ENCODE peak calls at places on chromosomes 16 and 17, in four cellular contexts. One of them, this sample, is unnamed.

GRCh38 chr17:4142107-4142900 is 526 bp downstream of the ZZEF1 start:
- DNase-seq in CD8-positive, alpha-beta memory T cell: no peak
- DNase-seq in IMR-90: peak; percentile 17
- DNase-seq in psoas muscle: peak; percentile 42
- DNase-seq in this sample: no peak

GRCh38 chr16:13427943-13428342 is 492.0 kb upstream of the ERCC4 start:
- DNase-seq in CD8-positive, alpha-beta memory T cell: no peak
- DNase-seq in IMR-90: no peak
- DNase-seq in psoas muscle: no peak
- DNase-seq in this sample: no peak

GRCh38 chr17:34728771-34729310 is 149.5 kb downstream of the TMEM132E start:
- DNase-seq in CD8-positive, alpha-beta memory T cell: no peak
- DNase-seq in IMR-90: no peak
- DNase-seq in psoas muscle: no peak
- DNase-seq in this sample: no peak

GRCh38 chr16:47143329-47143676 is 442 bp downstream of the NETO2 start:
- DNase-seq in CD8-positive, alpha-beta memory T cell: peak; percentile 30
- DNase-seq in IMR-90: peak; percentile 63
- DNase-seq in psoas muscle: peak; percentile 47
- DNase-seq in this sample: peak; percentile 74

GRCh38 chr16:12089492-12090161 is 113.1 kb downstream of the SNX29 start:
- DNase-seq in CD8-positive, alpha-beta memory T cell: peak; percentile 47
- DNase-seq in IMR-90: peak; percentile 81
- DNase-seq in psoas muscle: peak; percentile 34
- DNase-seq in this sample: peak; percentile 51

GRCh38 chr16:76265434-76266045 is 11.7 kb upstream of the CNTNAP4 start:
- DNase-seq in CD8-positive, alpha-beta memory T cell: no peak
- DNase-seq in IMR-90: peak; percentile 1
- DNase-seq in psoas muscle: no peak
- DNase-seq in this sample: peak; percentile 8

GRCh38 chr16:58127033-58127556 is 2.1 kb downstream of the CFAP20 start:
- DNase-seq in CD8-positive, alpha-beta memory T cell: peak; percentile 76
- DNase-seq in IMR-90: peak; percentile 43
- DNase-seq in psoas muscle: no peak
- DNase-seq in this sample: no peak

GRCh38 chr16:84928679-84929420 is 82.5 kb downstream of the ZDHHC7 start:
- DNase-seq in CD8-positive, alpha-beta memory T cell: no peak
- DNase-seq in IMR-90: peak; percentile 39
- DNase-seq in psoas muscle: peak; percentile 87
- DNase-seq in this sample: no peak

GRCh38 chr16:5977329-5977728 is 879.7 kb upstream of the EEF2KMT start:
- DNase-seq in CD8-positive, alpha-beta memory T cell: no peak
- DNase-seq in IMR-90: no peak
- DNase-seq in psoas muscle: no peak
- DNase-seq in this sample: no peak

GRCh38 chr16:86343111-86343642 is 167.2 kb upstream of the FOXF1 start:
- DNase-seq in CD8-positive, alpha-beta memory T cell: no peak
- DNase-seq in IMR-90: peak; percentile 89
- DNase-seq in psoas muscle: peak; percentile 38
- DNase-seq in this sample: no peak

GRCh38 chr16:1706386-1707192 is 594 bp downstream of the MAPK8IP3 start:
- DNase-seq in CD8-positive, alpha-beta memory T cell: peak; percentile 54
- DNase-seq in IMR-90: peak; percentile 36
- DNase-seq in psoas muscle: no peak
- DNase-seq in this sample: peak; percentile 54

GRCh38 chr16:56048425-56049100 is 142.7 kb upstream of the GNAO1 start:
- DNase-seq in CD8-positive, alpha-beta memory T cell: no peak
- DNase-seq in IMR-90: no peak
- DNase-seq in psoas muscle: no peak
- DNase-seq in this sample: peak; percentile 25

GRCh38 chr17:44467108-44467507 is 36.1 kb downstream of the GPATCH8 start:
- DNase-seq in CD8-positive, alpha-beta memory T cell: no peak
- DNase-seq in IMR-90: no peak
- DNase-seq in psoas muscle: no peak
- DNase-seq in this sample: no peak

GRCh38 chr16:66266436-66267286 is 99.8 kb upstream of the CDH5 start:
- DNase-seq in CD8-positive, alpha-beta memory T cell: no peak
- DNase-seq in IMR-90: peak; percentile 90
- DNase-seq in psoas muscle: peak; percentile 80
- DNase-seq in this sample: no peak

GRCh38 chr16:88685156-88686061 is 898 bp downstream of the SNAI3 start:
- DNase-seq in CD8-positive, alpha-beta memory T cell: peak; percentile 60
- DNase-seq in IMR-90: peak; percentile 67
- DNase-seq in psoas muscle: no peak
- DNase-seq in this sample: no peak

GRCh38 chr17:28724500-28725165 is 1.4 kb downstream of the TLCD1 start:
- DNase-seq in CD8-positive, alpha-beta memory T cell: no peak
- DNase-seq in IMR-90: no peak
- DNase-seq in psoas muscle: no peak
- DNase-seq in this sample: no peak

GRCh38 chr17:13230350-13230900 is 212.6 kb upstream of the ELAC2 start:
- DNase-seq in CD8-positive, alpha-beta memory T cell: no peak
- DNase-seq in IMR-90: no peak
- DNase-seq in psoas muscle: no peak
- DNase-seq in this sample: no peak

GRCh38 chr16:49345829-49346228 is 27.8 kb upstream of the C16orf78 start:
- DNase-seq in CD8-positive, alpha-beta memory T cell: no peak
- DNase-seq in IMR-90: no peak
- DNase-seq in psoas muscle: no peak
- DNase-seq in this sample: no peak

GRCh38 chr17:49995055-49995738 is at the start of gene DLX3:
- DNase-seq in CD8-positive, alpha-beta memory T cell: no peak
- DNase-seq in IMR-90: peak; percentile 62
- DNase-seq in psoas muscle: peak; percentile 56
- DNase-seq in this sample: no peak
- H3K27me3 ChIP-seq in CD8-positive, alpha-beta memory T cell: peaks cover 67% of the 10 kb centered on the region
- H3K27me3 ChIP-seq in IMR-90: peaks cover 77% of the 10 kb centered on the region
- H3K27me3 ChIP-seq in psoas muscle: peaks cover 92% of the 10 kb centered on the region
- H3K27me3 ChIP-seq in this sample: peaks cover 68% of the 10 kb centered on the region

GRCh38 chr16:87586201-87586782 is 16.0 kb upstream of the JPH3 start:
- DNase-seq in CD8-positive, alpha-beta memory T cell: no peak
- DNase-seq in IMR-90: peak; percentile 10
- DNase-seq in psoas muscle: no peak
- DNase-seq in this sample: no peak

GRCh38 chr16:87585452-87586200 is 16.7 kb upstream of the JPH3 start:
- DNase-seq in CD8-positive, alpha-beta memory T cell: no peak
- DNase-seq in IMR-90: no peak
- DNase-seq in psoas muscle: no peak
- DNase-seq in this sample: no peak

GRCh38 chr16:87584975-87585374 is 17.3 kb upstream of the JPH3 start:
- DNase-seq in CD8-positive, alpha-beta memory T cell: no peak
- DNase-seq in IMR-90: no peak
- DNase-seq in psoas muscle: no peak
- DNase-seq in this sample: no peak

GRCh38 chr16:87584271-87584670 is 18.0 kb upstream of the JPH3 start:
- DNase-seq in CD8-positive, alpha-beta memory T cell: no peak
- DNase-seq in IMR-90: peak; percentile 80
- DNase-seq in psoas muscle: no peak
- DNase-seq in this sample: no peak

DNA sequence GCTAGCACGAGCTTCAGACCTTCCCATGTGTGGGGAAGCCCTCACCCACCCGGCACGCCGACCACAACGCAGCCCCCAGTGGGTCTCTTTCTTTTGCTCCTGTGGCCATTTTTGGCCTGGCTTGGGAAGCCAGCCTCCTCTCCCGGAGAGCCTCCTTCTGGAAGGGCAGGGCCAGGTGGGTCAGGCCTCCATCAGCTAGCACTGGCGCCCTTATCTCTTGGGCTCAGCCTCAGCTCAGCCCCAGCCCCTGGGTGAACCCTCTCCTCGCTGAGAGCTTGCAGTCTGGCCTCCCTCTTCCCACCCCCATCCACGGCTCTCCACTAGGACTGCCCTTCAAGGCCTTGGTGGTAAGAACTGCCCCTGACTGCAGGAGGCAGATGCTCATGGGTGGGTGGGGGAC is 14.7 kb upstream of the JPH3 start:
- DNase-seq in CD8-positive, alpha-beta memory T cell: no peak
- DNase-seq in IMR-90: no peak
- DNase-seq in psoas muscle: no peak
- DNase-seq in this sample: no peak
- H3K27me3 ChIP-seq in CD8-positive, alpha-beta memory T cell: peaks cover 2% of the 10 kb centered on the region
- H3K27me3 ChIP-seq in IMR-90: peaks cover 36% of the 10 kb centered on the region
- H3K27me3 ChIP-seq in psoas muscle: peaks cover 40% of the 10 kb centered on the region
- H3K27me3 ChIP-seq in this sample: no peaks in the 10 kb centered on the region

GRCh38 chr16:25223964-25224363 is 7.2 kb downstream of the AQP8 start:
- DNase-seq in CD8-positive, alpha-beta memory T cell: no peak
- DNase-seq in IMR-90: no peak
- DNase-seq in psoas muscle: no peak
- DNase-seq in this sample: no peak
- H3K27me3 ChIP-seq in CD8-positive, alpha-beta memory T cell: no peaks in the 10 kb centered on the region
- H3K27me3 ChIP-seq in IMR-90: peaks cover 3% of the 10 kb centered on the region
- H3K27me3 ChIP-seq in psoas muscle: no peaks in the 10 kb centered on the region
- H3K27me3 ChIP-seq in this sample: no peaks in the 10 kb centered on the region

GRCh38 chr16:70805380-70805779 is 4.4 kb upstream of the VAC14 start:
- DNase-seq in CD8-positive, alpha-beta memory T cell: no peak
- DNase-seq in IMR-90: peak; percentile 11
- DNase-seq in psoas muscle: no peak
- DNase-seq in this sample: no peak
- H3K27me3 ChIP-seq in CD8-positive, alpha-beta memory T cell: peaks cover 7% of the 10 kb centered on the region
- H3K27me3 ChIP-seq in IMR-90: no peaks in the 10 kb centered on the region
- H3K27me3 ChIP-seq in psoas muscle: peaks cover 23% of the 10 kb centered on the region
- H3K27me3 ChIP-seq in this sample: no peaks in the 10 kb centered on the region

GRCh38 chr17:80474231-80474932 is 2.0 kb downstream of the NPTX1 start:
- DNase-seq in CD8-positive, alpha-beta memory T cell: peak; percentile 6
- DNase-seq in IMR-90: peak; percentile 53
- DNase-seq in psoas muscle: no peak
- DNase-seq in this sample: peak; percentile 57
- H3K27me3 ChIP-seq in CD8-positive, alpha-beta memory T cell: peaks cover 39% of the 10 kb centered on the region
- H3K27me3 ChIP-seq in IMR-90: peaks cover 39% of the 10 kb centered on the region
- H3K27me3 ChIP-seq in psoas muscle: peaks cover 68% of the 10 kb centered on the region
- H3K27me3 ChIP-seq in this sample: peaks cover 80% of the 10 kb centered on the region

GRCh38 chr17:55887531-55887930 is 136.7 kb downstream of the PCTP start:
- DNase-seq in CD8-positive, alpha-beta memory T cell: no peak
- DNase-seq in IMR-90: no peak
- DNase-seq in psoas muscle: no peak
- DNase-seq in this sample: no peak

GRCh38 chr17:55883112-55883511 is 132.3 kb downstream of the PCTP start:
- DNase-seq in CD8-positive, alpha-beta memory T cell: no peak
- DNase-seq in IMR-90: no peak
- DNase-seq in psoas muscle: no peak
- DNase-seq in this sample: no peak
- H3K27me3 ChIP-seq in CD8-positive, alpha-beta memory T cell: no peaks in the 10 kb centered on the region
- H3K27me3 ChIP-seq in IMR-90: no peaks in the 10 kb centered on the region
- H3K27me3 ChIP-seq in psoas muscle: no peaks in the 10 kb centered on the region
- H3K27me3 ChIP-seq in this sample: no peaks in the 10 kb centered on the region

GRCh38 chr16:3189869-3190268 is 1.9 kb downstream of the OR1F1 start:
- DNase-seq in CD8-positive, alpha-beta memory T cell: no peak
- DNase-seq in IMR-90: no peak
- DNase-seq in psoas muscle: no peak
- DNase-seq in this sample: no peak
- H3K27me3 ChIP-seq in CD8-positive, alpha-beta memory T cell: peaks cover 70% of the 10 kb centered on the region
- H3K27me3 ChIP-seq in IMR-90: peaks cover 5% of the 10 kb centered on the region
- H3K27me3 ChIP-seq in psoas muscle: peaks cover 100% of the 10 kb centered on the region
- H3K27me3 ChIP-seq in this sample: peaks cover 35% of the 10 kb centered on the region

GRCh38 chr16:50462793-50463507 is 85.2 kb upstream of the NKD1 start:
- DNase-seq in CD8-positive, alpha-beta memory T cell: no peak
- DNase-seq in IMR-90: no peak
- DNase-seq in psoas muscle: no peak
- DNase-seq in this sample: no peak

GRCh38 chr16:50463581-50464324 is 84.4 kb upstream of the NKD1 start:
- DNase-seq in CD8-positive, alpha-beta memory T cell: no peak
- DNase-seq in IMR-90: no peak
- DNase-seq in psoas muscle: no peak
- DNase-seq in this sample: no peak

GRCh38 chr16:50466170-50466569 is 82.0 kb upstream of the NKD1 start:
- DNase-seq in CD8-positive, alpha-beta memory T cell: no peak
- DNase-seq in IMR-90: no peak
- DNase-seq in psoas muscle: no peak
- DNase-seq in this sample: no peak

GRCh38 chr16:50467559-50467942 is 80.6 kb upstream of the NKD1 start:
- DNase-seq in CD8-positive, alpha-beta memory T cell: no peak
- DNase-seq in IMR-90: no peak
- DNase-seq in psoas muscle: no peak
- DNase-seq in this sample: no peak

GRCh38 chr16:50464325-50465290 is 83.6 kb upstream of the NKD1 start:
- DNase-seq in CD8-positive, alpha-beta memory T cell: no peak
- DNase-seq in IMR-90: no peak
- DNase-seq in psoas muscle: no peak
- DNase-seq in this sample: no peak
- H3K27me3 ChIP-seq in CD8-positive, alpha-beta memory T cell: peaks cover 3% of the 10 kb centered on the region
- H3K27me3 ChIP-seq in IMR-90: peaks cover 40% of the 10 kb centered on the region
- H3K27me3 ChIP-seq in psoas muscle: peaks cover 40% of the 10 kb centered on the region
- H3K27me3 ChIP-seq in this sample: peaks cover 21% of the 10 kb centered on the region

DNA sequence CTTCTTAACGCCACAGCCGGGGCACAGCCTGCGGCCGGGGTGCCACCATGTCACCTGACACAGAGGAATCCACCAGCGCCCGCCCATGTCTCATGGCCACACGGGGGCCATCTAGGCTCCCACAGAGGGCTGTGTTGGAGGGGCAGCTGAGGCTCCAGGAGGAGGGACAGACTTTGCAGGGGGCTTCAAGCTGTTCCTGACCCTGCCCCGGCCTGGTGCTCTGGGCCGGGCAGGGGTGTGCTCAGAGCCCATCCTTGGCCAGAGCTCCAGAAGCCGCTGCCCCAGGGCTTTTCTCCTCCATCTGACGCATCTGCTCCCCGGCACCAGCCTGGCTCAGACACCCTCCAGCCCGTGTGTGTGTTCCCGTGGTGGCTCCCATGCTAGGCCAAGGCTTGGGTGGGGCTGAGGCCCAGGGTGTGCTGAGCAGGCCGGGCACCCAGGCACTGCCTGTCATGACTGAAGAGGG is 7.8 kb upstream of the SLC38A10 start:
- DNase-seq in CD8-positive, alpha-beta memory T cell: no peak
- DNase-seq in IMR-90: no peak
- DNase-seq in psoas muscle: peak; percentile 51
- DNase-seq in this sample: no peak
- H3K27me3 ChIP-seq in CD8-positive, alpha-beta memory T cell: no peaks in the 10 kb centered on the region
- H3K27me3 ChIP-seq in IMR-90: no peaks in the 10 kb centered on the region
- H3K27me3 ChIP-seq in psoas muscle: no peaks in the 10 kb centered on the region
- H3K27me3 ChIP-seq in this sample: no peaks in the 10 kb centered on the region